ENCODE peak calls at places on chromosomes 16 and 17, in four cellular contexts. D is tibial artery, E is mucosa of descending colon, C is Peyer's patch. G is an unnamed sample.

GRCh38 chr17:57597531-57598453 is 147.3 kb downstream of the CCDC182 start:
- DNase-seq in D (no peak), E (peak; percentile 89), C (peak; percentile 59), G (peak; percentile 21)

GRCh38 chr16:63302841-63303240 is 1266.6 kb upstream of the CDH8 start:
- DNase-seq in D (no peak), E (no peak), C (no peak), G (no peak)

GRCh38 chr16:30185683-30186421 is 2.5 kb downstream of the CORO1A start:
- DNase-seq in D (peak; percentile 70), E (peak; percentile 65), C (peak; percentile 90), G (peak; percentile 89)

GRCh38 chr17:75535119-75535537 is 9.6 kb downstream of the LLGL2 start:
- DNase-seq in D (no peak), E (peak; percentile 68), C (peak; percentile 65), G (peak; percentile 59)

GRCh38 chr17:62925267-62925836 is 40.7 kb upstream of the TANC2 start:
- DNase-seq in D (no peak), E (no peak), C (no peak), G (no peak)

GRCh38 chr17:63002625-63003024 is 36.6 kb downstream of the TANC2 start:
- DNase-seq in D (no peak), E (no peak), C (no peak), G (no peak)

GRCh38 chr17:48633266-48633816 is 7.2 kb upstream of the HOXB9 start:
- DNase-seq in D (no peak), E (peak; percentile 36), C (no peak), G (no peak)

GRCh38 chr17:50817142-50817751 is 18.1 kb upstream of the WFIKKN2 start:
- DNase-seq in D (no peak), E (peak; percentile 72), C (peak; percentile 23), G (peak; percentile 55)

GRCh38 chr16:73713817-73714495 is 582.7 kb upstream of the PSMD7 start:
- DNase-seq in D (no peak), E (peak; percentile 69), C (no peak), G (no peak)

GRCh38 chr17:64470676-64471075 is 21.8 kb downstream of the MILR1 start:
- DNase-seq in D (no peak), E (no peak), C (no peak), G (no peak)

GRCh38 chr17:75475144-75475835 is 18.9 kb downstream of the TMEM94 start:
- DNase-seq in D (no peak), E (no peak), C (no peak), G (no peak)

GRCh38 chr17:27241346-27241946 is 52.5 kb upstream of the WSB1 start:
- DNase-seq in D (no peak), E (peak; percentile 37), C (no peak), G (no peak)

GRCh38 chr16:83830769-83831450 is 23.1 kb downstream of the HSBP1 start:
- DNase-seq in D (no peak), E (no peak), C (no peak), G (no peak)

DNA sequence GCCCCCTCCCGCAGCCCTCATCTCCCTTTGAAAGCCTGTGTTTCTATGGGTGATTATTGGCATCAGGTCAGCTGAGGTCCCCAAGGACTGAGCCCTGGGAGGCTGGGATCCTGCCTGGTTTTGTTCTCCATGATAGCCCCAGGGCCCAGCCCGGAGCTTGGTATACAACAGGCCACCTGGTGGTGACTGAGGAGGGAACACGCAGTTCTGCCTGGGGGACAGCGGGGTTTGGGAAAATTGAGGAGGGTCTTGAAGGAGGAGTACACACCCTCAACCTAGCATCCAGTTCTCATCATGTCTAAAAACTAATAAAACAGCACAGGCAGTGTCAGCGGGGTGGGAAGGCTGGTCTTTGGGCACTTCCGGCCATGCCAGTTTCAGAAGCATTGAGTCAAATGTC is 335.1 kb downstream of the CPPED1 start:
- DNase-seq in D (no peak), E (no peak), C (no peak), G (no peak)
- H3K4me3 ChIP-seq in D (no peak overlapping the region), E (no peak overlapping the region), C (no peak overlapping the region), G (no peak overlapping the region)

DNA sequence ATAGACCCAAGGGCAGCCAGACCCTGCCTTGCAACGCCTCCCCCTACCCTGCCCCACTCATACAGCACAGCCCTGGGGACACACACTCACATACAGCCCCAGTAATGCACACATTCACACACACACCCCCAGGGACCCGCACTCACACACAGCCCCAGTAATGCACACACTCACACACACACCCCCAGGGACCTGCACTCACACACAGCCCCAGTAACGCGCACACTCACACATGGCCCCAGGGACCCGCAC is 3.1 kb downstream of the CCDC102A start:
- DNase-seq in D (peak; percentile 62), E (peak; percentile 2), C (peak; percentile 12), G (no peak)
- H3K4me1 ChIP-seq in D (no peaks in the 10 kb centered on the region), E (peaks cover 13% of the 10 kb centered on the region), C (peaks cover 17% of the 10 kb centered on the region), G (peaks cover 82% of the 10 kb centered on the region)

DNA sequence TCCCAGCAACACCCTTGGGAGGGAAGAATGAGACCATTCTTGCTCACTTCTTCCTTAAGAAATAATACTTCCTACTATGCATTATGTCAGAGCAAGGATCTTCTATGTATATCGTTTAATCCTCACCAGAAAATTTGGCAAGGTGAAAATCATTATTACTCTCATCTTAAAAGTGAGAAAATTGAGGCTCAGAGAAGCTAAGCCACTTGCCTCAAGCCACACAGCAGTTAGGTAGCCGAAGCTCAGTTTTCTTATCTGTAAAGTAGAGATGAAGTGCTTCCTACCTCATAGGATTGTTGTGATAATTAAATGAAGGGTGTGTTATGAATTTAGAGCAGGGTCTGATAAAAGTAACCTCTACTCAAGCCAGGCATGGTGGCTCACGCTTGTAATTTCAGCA is 368.9 kb upstream of the ASIC2 start:
- DNase-seq in D (no peak), E (no peak), C (no peak), G (no peak)
- H3K9me3 ChIP-seq in D (no peaks in the 10 kb centered on the region), E (no peaks in the 10 kb centered on the region), C (no peaks in the 10 kb centered on the region), G (no peaks in the 10 kb centered on the region)

DNA sequence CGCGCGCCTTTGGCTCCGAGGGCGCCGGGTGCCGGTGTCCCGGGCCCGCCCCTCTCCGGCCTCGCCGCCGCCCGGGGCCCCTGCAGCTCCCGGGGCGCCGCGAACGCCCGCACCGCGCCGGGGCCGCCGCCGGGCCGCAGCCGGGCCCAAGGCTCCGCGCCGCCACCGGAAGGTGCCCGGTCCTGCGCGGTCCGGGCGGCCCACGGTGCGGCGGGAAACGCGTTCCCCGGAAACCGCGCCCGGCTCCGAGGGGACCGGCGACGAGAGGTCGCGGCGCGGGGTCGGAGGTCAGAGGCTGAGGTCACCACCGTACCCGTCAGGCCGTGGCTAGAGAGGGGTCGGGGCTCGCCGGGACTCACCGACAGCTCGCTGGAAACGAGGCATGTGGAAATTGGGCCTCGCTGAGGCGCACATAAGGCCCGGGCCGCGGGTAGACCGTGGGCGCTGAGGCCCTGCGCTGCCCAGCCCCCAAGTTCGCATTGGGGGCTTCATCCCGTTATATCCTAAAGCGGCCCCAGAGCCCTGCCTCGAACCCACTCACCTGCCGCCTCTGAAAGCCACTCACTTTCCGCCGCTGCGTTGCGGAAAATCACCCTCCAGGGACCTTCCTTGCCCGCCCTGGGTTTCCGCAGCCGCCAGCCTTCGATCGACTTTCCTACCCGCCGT is at the start of gene DUS1L:
- DNase-seq in D (no peak), E (peak; percentile 51), C (peak; percentile 46), G (peak; percentile 78)
- H3K4me3 ChIP-seq in D (peak within 1 kb of the TSS; percentile 72), E (peak within 1 kb of the TSS; percentile 59), C (peak within 1 kb of the TSS; percentile 100), G (peak within 1 kb of the TSS; percentile 42)

GRCh38 chr17:40618754-40619625 is 28.6 kb downstream of the SMARCE1 start:
- DNase-seq in D (no peak), E (no peak), C (no peak), G (no peak)
- H3K4me1 ChIP-seq in D (no peaks in the 10 kb centered on the region), E (peaks cover 28% of the 10 kb centered on the region), C (peaks cover 17% of the 10 kb centered on the region), G (peaks cover 62% of the 10 kb centered on the region)

GRCh38 chr16:35310999-35311398 is 1851.6 kb downstream of the TP53TG3F start:
- DNase-seq in D (no peak), E (no peak), C (no peak), G (no peak)

GRCh38 chr16:35308674-35309073 is 1849.3 kb downstream of the TP53TG3F start:
- DNase-seq in D (no peak), E (no peak), C (no peak), G (no peak)

GRCh38 chr16:35306915-35307314 is 1847.5 kb downstream of the TP53TG3F start:
- DNase-seq in D (no peak), E (no peak), C (no peak), G (no peak)

GRCh38 chr16:35302859-35303258 is 1843.4 kb downstream of the TP53TG3F start:
- DNase-seq in D (no peak), E (no peak), C (no peak), G (no peak)

DNA sequence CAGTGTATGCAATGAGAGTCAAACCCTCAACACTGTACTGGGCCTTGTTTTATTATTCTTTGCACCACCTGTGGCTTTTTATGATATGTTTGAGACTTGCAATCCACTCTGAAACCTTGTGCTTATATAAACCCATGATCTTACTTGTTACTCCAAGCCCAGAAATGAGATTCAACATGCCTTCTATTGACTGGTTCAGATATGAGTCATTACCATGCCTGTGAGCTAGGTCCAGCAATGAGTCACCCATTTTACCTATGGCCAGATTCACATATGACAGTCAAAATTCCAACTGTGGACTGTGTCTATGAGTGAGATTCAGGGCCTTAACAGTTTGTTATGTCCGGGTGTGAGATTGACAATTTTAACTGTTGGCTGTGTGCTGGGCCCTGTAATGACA is 1846.1 kb downstream of the TP53TG3F start:
- DNase-seq in D (no peak), E (no peak), C (no peak), G (no peak)
- H3K9me3 ChIP-seq in D (no peaks in the 10 kb centered on the region), E (peaks cover 59% of the 10 kb centered on the region), C (no peaks in the 10 kb centered on the region), G (no peaks in the 10 kb centered on the region)

GRCh38 chr16:66427036-66427446 is at the start of gene BEAN1:
- DNase-seq in D (no peak), E (peak; percentile 9), C (no peak), G (no peak)
- H3K4me3 ChIP-seq in D (peak within 1 kb of the TSS; percentile 49), E (no peak within 1 kb of the TSS), C (peak within 1 kb of the TSS; percentile 56), G (no peak within 1 kb of the TSS)

G was measured in CD4-positive, alpha-beta memory T cell.